ENCODE peak calls at places on chromosomes 4 and X, in ten cellular contexts. F, G, H, Q, W, O, Y, J, E and A are unnamed samples.
A peak's percentile ranks its signal among the peaks of the same experiment; 100 is the strongest.

GRCh38 chr4:7336067-7336569 is 98.6 kb downstream of the PSAPL1 start:
- DNase-seq in F (no peak), G (no peak), H (no peak), Q (no peak), W (no peak), O (no peak), Y (no peak), J (no peak), E (no peak), A (no peak)

GRCh38 chr4:52751349-52751911 is at the start of gene ERVMER34-1:
- DNase-seq in F (peak; percentile 42), G (peak; percentile 23), H (peak; percentile 14), Q (peak; percentile 95), W (peak; percentile 90), O (no peak), Y (no peak), J (peak; percentile 83), E (peak; percentile 47), A (no peak)

GRCh38 chrX:140815868-140816267 is 106.3 kb downstream of the LINC00632 start:
- DNase-seq in F (no peak), G (no peak), H (peak; percentile 29), Q (no peak), W (no peak), O (no peak), Y (no peak), J (peak; percentile 63), E (peak; percentile 54), A (no peak)

GRCh38 chr4:54197926-54198325 is 31.2 kb upstream of the PDGFRA start:
- DNase-seq in F (no peak), G (no peak), H (no peak), Q (no peak), W (no peak), O (no peak), Y (no peak), J (no peak), E (no peak), A (no peak)

GRCh38 chr4:21790437-21791029 is 158.0 kb downstream of the KCNIP4 start:
- DNase-seq in F (peak; percentile 51), G (no peak), H (peak; percentile 77), Q (no peak), W (no peak), O (peak; percentile 39), Y (no peak), J (peak; percentile 78), E (peak; percentile 63), A (no peak)

GRCh38 chr4:74098628-74098995 is 383 bp downstream of the CXCL2 start:
- DNase-seq in F (peak; percentile 38), G (no peak), H (peak; percentile 7), Q (peak; percentile 38), W (no peak), O (no peak), Y (no peak), J (no peak), E (peak; percentile 48), A (no peak)

GRCh38 chrX:131068945-131069719 is 11.0 kb downstream of the ARHGAP36 start:
- DNase-seq in F (peak; percentile 6), G (peak; percentile 49), H (peak; percentile 34), Q (peak; percentile 85), W (peak; percentile 21), O (no peak), Y (peak; percentile 10), J (peak; percentile 28), E (peak; percentile 29), A (no peak)

GRCh38 chr4:142671516-142671915 is 174.6 kb downstream of the INPP4B start:
- DNase-seq in F (no peak), G (no peak), H (no peak), Q (no peak), W (no peak), O (no peak), Y (no peak), J (peak; percentile 35), E (no peak), A (no peak)

GRCh38 chr4:134201216-134202098 is at the start of gene PABPC4L:
- DNase-seq in F (peak; percentile 77), G (peak; percentile 42), H (peak; percentile 63), Q (peak; percentile 62), W (no peak), O (no peak), Y (no peak), J (peak; percentile 72), E (peak; percentile 38), A (no peak)

GRCh38 chr4:134202136-134202535 is 547 bp upstream of the PABPC4L start:
- DNase-seq in F (no peak), G (no peak), H (no peak), Q (no peak), W (no peak), O (no peak), Y (no peak), J (no peak), E (no peak), A (no peak)

GRCh38 chr4:134202557-134202956 is 968 bp upstream of the PABPC4L start:
- DNase-seq in F (peak; percentile 14), G (no peak), H (peak; percentile 12), Q (no peak), W (no peak), O (no peak), Y (no peak), J (peak; percentile 62), E (no peak), A (no peak)

DNA sequence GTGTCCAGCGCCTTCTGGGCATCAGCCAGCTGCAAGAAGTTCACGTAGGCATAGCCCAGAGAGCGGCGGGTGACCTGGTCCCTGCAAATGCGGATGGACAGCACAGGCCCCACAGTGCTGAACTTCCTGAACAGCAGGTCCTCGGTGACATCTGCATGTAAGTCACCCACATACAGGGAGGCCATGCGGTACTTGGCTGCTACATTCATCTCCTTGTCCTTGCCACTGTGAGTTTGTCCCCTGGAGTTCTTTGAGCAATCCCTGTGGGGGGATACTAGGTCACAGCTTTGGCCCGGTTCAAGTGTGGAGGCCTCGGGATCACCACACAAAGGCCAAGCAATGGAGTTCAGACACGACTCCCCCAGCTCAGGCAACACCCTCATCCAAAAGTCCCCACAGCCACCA is 776 bp downstream of the PABPC4L start:
- DNase-seq in F (no peak), G (no peak), H (no peak), Q (peak; percentile 28), W (no peak), O (no peak), Y (no peak), J (no peak), E (no peak), A (no peak)
- H3K9ac ChIP-seq in F (peak overlapping the region; percentile 68), G (peak overlapping the region; percentile 64), H (peak overlapping the region; percentile 13), Q (no peak overlapping the region), W (peak overlapping the region; percentile 16), O (no peak overlapping the region), Y (no peak overlapping the region), J (peak overlapping the region; percentile 74), E (peak overlapping the region; percentile 59), A (no peak overlapping the region)

GRCh38 chr4:166008510-166008909 is 135.5 kb downstream of the TLL1 start:
- DNase-seq in F (no peak), G (no peak), H (no peak), Q (no peak), W (no peak), O (no peak), Y (no peak), J (no peak), E (no peak), A (no peak)

GRCh38 chr4:166014411-166014810 is 141.4 kb downstream of the TLL1 start:
- DNase-seq in F (no peak), G (no peak), H (no peak), Q (no peak), W (no peak), O (no peak), Y (peak; percentile 12), J (peak; percentile 80), E (no peak), A (no peak)

GRCh38 chr4:166017804-166018203 is 144.8 kb downstream of the TLL1 start:
- DNase-seq in F (no peak), G (no peak), H (no peak), Q (no peak), W (no peak), O (no peak), Y (no peak), J (peak; percentile 47), E (no peak), A (no peak)

GRCh38 chr4:166012129-166013078 is 139.4 kb downstream of the TLL1 start:
- DNase-seq in F (no peak), G (no peak), H (no peak), Q (no peak), W (no peak), O (no peak), Y (no peak), J (peak; percentile 71), E (no peak), A (no peak)
- H3K9ac ChIP-seq in F (no peak overlapping the region), G (no peak overlapping the region), H (no peak overlapping the region), Q (no peak overlapping the region), W (no peak overlapping the region), O (no peak overlapping the region), Y (no peak overlapping the region), J (peak overlapping the region; percentile 62), E (no peak overlapping the region), A (no peak overlapping the region)

DNA sequence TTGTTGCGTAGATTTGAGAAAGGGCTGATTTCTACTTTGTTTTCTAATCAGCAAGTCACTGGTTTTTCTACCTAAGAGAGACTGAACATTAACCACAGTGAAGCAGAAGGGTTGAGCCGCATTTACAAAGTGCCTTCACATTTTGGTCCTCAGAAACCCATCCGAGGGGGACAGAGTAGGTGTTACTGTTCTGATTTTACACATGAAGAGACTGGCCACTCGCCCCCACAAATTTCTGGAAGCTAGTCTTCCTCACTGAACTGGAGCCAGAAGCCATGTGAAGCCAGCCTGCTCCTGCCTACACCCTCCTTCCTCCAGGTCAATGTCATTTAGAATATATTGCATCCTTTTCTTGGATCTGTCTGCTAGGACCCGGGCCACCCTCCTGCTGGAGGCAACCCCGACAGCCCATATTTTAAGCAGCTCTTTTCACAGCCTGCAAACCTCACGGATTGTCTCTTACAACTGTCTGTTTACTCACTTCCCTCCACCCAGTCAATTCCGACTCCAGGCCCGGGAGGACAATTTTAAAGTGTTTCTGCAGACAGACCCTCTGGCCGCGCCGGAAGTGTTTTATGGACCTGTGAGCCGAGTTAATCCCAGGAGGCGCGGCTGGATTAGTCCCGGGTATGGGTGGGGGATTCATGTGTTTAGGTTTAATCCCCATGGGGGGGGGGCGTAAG is 73.2 kb upstream of the BCOR start:
- DNase-seq in F (no peak), G (no peak), H (no peak), Q (peak; percentile 54), W (no peak), O (no peak), Y (no peak), J (peak; percentile 38), E (peak; percentile 29), A (no peak)
- H3K9ac ChIP-seq in F (peak overlapping the region; percentile 75), G (no peak overlapping the region), H (no peak overlapping the region), Q (peak overlapping the region; percentile 59), W (no peak overlapping the region), O (no peak overlapping the region), Y (no peak overlapping the region), J (peak overlapping the region; percentile 62), E (peak overlapping the region; percentile 86), A (peak overlapping the region; percentile 67)

GRCh38 chrX:46447384-46447783 is 97.8 kb downstream of the ZNF674 start:
- DNase-seq in F (peak; percentile 43), G (no peak), H (no peak), Q (no peak), W (no peak), O (no peak), Y (peak; percentile 23), J (peak; percentile 24), E (peak; percentile 67), A (no peak)

GRCh38 chrX:46446727-46447378 is 98.4 kb downstream of the ZNF674 start:
- DNase-seq in F (peak; percentile 75), G (peak; percentile 70), H (peak; percentile 84), Q (peak; percentile 86), W (peak; percentile 75), O (peak; percentile 78), Y (peak; percentile 82), J (peak; percentile 80), E (peak; percentile 78), A (peak; percentile 82)

DNA sequence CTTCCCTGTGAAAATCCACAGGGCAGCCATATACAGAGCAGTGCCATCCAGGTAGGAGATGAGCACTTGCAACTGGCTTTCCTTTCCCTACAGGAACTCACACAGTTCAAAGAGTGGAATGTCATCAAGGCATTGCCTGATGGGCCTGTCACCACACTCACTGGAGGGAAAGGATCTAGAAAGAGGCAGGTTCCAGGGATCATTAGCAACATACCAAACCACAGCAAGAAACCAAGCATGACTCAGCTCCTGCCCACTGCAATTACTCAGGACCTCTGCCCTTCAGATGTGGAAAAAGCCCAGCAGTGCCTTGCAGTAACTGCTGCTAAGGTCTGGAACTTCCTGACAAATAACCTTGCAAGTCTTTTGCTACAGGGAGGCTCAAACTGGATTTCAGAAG is 101.2 kb downstream of the ZNF674 start:
- DNase-seq in F (peak; percentile 78), G (no peak), H (peak; percentile 84), Q (no peak), W (peak; percentile 15), O (no peak), Y (peak; percentile 40), J (peak; percentile 85), E (peak; percentile 86), A (peak; percentile 25)
- H3K9ac ChIP-seq in F (no peak overlapping the region), G (no peak overlapping the region), H (no peak overlapping the region), Q (no peak overlapping the region), W (no peak overlapping the region), O (no peak overlapping the region), Y (no peak overlapping the region), J (no peak overlapping the region), E (no peak overlapping the region), A (no peak overlapping the region)